ENCODE peak calls at places on chromosomes 16 and 17, in five cellular contexts. M is ascending aorta, R is cardiac muscle cell, W is HEK293T, I is choroid plexus epithelial cell. L is an unnamed sample.

GRCh38 chr16:1535391-1536291 is 2.2 kb downstream of the TMEM204 start:
- DNase-seq in R (no peak), W (no peak), M (no peak), I (peak), L (no peak)

GRCh38 chr16:9061358-9061813 is 30.1 kb upstream of the HAPSTR1 start:
- DNase-seq in I (no peak), M (peak), R (peak), W (no peak), L (no peak)

GRCh38 chr16:81636298-81636960 is 142.7 kb upstream of the PLCG2 start:
- DNase-seq in R (no peak), I (peak), M (no peak), W (no peak), L (no peak)

GRCh38 chr16:70632273-70632672 is 14.1 kb upstream of the IL34 start:
- DNase-seq in I (no peak), R (no peak), M (no peak), W (no peak), L (no peak)

GRCh38 chr16:58243528-58244004 is 45.7 kb upstream of the CSNK2A2 start:
- DNase-seq in R (peak), W (no peak), M (no peak), I (no peak), L (no peak)

GRCh38 chr16:55439101-55439690 is 39.8 kb upstream of the MMP2 start:
- DNase-seq in I (no peak), R (no peak), W (no peak), M (no peak), L (no peak)

GRCh38 chr17:7427549-7427948 is 1.1 kb upstream of the SPEM3 start:
- DNase-seq in R (no peak), I (no peak), M (no peak), W (no peak), L (no peak)

GRCh38 chr17:72151565-72152391 is 31.0 kb downstream of the SOX9 start:
- DNase-seq in M (no peak), R (no peak), I (peak), W (no peak), L (peak)

GRCh38 chr16:76345093-76345735 is 68.0 kb downstream of the CNTNAP4 start:
- DNase-seq in R (peak), M (peak), W (no peak), I (peak), L (no peak)

GRCh38 chr16:12349950-12350842 is 373.7 kb downstream of the SNX29 start:
- DNase-seq in M (no peak), I (no peak), W (no peak), R (no peak), L (no peak)

GRCh38 chr16:24681793-24682192 is 47.7 kb upstream of the TNRC6A start:
- DNase-seq in M (no peak), R (no peak), I (peak), W (no peak), L (peak)

GRCh38 chr17:39551879-39552278 is 55.8 kb downstream of the NEUROD2 start:
- DNase-seq in M (peak), W (no peak), R (no peak), I (peak), L (no peak)

GRCh38 chr16:76634847-76635697 is 357.9 kb downstream of the CNTNAP4 start:
- DNase-seq in R (no peak), I (no peak), M (no peak), W (no peak), L (no peak)

GRCh38 chr17:67244621-67245072 is 349 bp downstream of the HELZ start:
- DNase-seq in W (peak), R (no peak), M (peak), I (no peak), L (peak)

GRCh38 chr17:76014100-76014924 is 12.8 kb downstream of the EVPL start:
- DNase-seq in I (peak), R (peak), M (peak), W (peak), L (peak)

GRCh38 chr17:42221886-42222745 is 27.8 kb upstream of the GHDC start:
- DNase-seq in M (no peak), I (peak), R (peak), W (peak), L (peak)

GRCh38 chr17:10745231-10745630 is 15.4 kb upstream of the TMEM220 start:
- DNase-seq in W (no peak), I (no peak), R (no peak), M (no peak), L (no peak)

GRCh38 chr17:5676012-5676411 is 91.7 kb upstream of the NLRP1 start:
- DNase-seq in R (no peak), I (no peak), W (no peak), M (no peak), L (no peak)

GRCh38 chr16:26430618-26431017 is 636.1 kb upstream of the C16orf82 start:
- DNase-seq in I (no peak), R (no peak), W (no peak), M (no peak), L (no peak)

GRCh38 chr17:46192484-46193245 is 564 bp downstream of the KANSL1 start:
- DNase-seq in M (peak), W (peak), I (peak), R (peak), L (peak)

GRCh38 chr17:31053076-31053475 is 41.7 kb upstream of the NF1 start:
- DNase-seq in W (no peak), I (no peak), R (no peak), M (no peak), L (no peak)

GRCh38 chr17:8120520-8121443 is 2.5 kb upstream of the ALOXE3 start:
- DNase-seq in W (peak), M (no peak), I (peak), R (peak), L (peak)

GRCh38 chr17:17887752-17888304 is 51.0 kb upstream of the SREBF1 start:
- DNase-seq in R (peak), I (no peak), M (no peak), W (no peak), L (no peak)

GRCh38 chr17:17685775-17686291 is 4.6 kb downstream of the RAI1 start:
- DNase-seq in W (no peak), R (no peak), M (no peak), I (peak), L (peak)

GRCh38 chr16:31072540-31073072 is 1.4 kb downstream of the ZNF668 start:
- DNase-seq in W (no peak), R (no peak), M (peak), I (peak), L (peak)

GRCh38 chr16:73390936-73391335 is 343.0 kb upstream of the ZFHX3 start:
- DNase-seq in I (no peak), W (no peak), M (no peak), R (no peak), L (no peak)

GRCh38 chr17:50955667-50956120 is 89.5 kb upstream of the TOB1 start:
- DNase-seq in W (no peak), I (no peak), R (no peak), M (peak), L (no peak)

GRCh38 chr17:1078831-1079561 is 82.1 kb downstream of the TIMM22 start:
- DNase-seq in R (peak), W (no peak), M (no peak), I (no peak), L (no peak)

GRCh38 chr17:62101519-62101918 is 36.4 kb upstream of the MED13 start:
- DNase-seq in I (no peak), R (no peak), M (no peak), W (no peak), L (no peak)

GRCh38 chr16:30369091-30369937 is 980 bp downstream of the TBC1D10B start:
- DNase-seq in R (peak), M (no peak), I (peak), W (no peak), L (no peak)

GRCh38 chr17:6269474-6269873 is 165.4 kb downstream of the AIPL1 start:
- DNase-seq in W (peak), M (no peak), R (peak), I (peak), L (peak)

GRCh38 chr16:67969286-67970039 is 1.0 kb upstream of the SLC12A4 start:
- DNase-seq in R (no peak), M (no peak), W (no peak), I (peak), L (no peak)

GRCh38 chr17:1754430-1755112 is 7.3 kb upstream of the SERPINF1 start:
- DNase-seq in W (no peak), I (no peak), R (no peak), M (no peak), L (no peak)

GRCh38 chr16:72475688-72476087 is 303.7 kb upstream of the PMFBP1 start:
- DNase-seq in I (no peak), M (no peak), R (peak), W (no peak), L (no peak)

L was measured in A549.